ENCODE peak calls at places on chromosomes 16 and 17, in five cellular contexts. E is testis; W is fibroblast of lung; A is effector memory CD4-positive, alpha-beta T cell; H is heart right ventricle. T is an unnamed sample. For H3K4me1, the result is how much of the 10 kb centered on the place peaks cover.

GRCh38 chr16:79485020-79485419 is 115.5 kb downstream of the MAF start:
- DNase-seq in A (no peak), H (no peak), E (no peak), W (no peak), T (no peak)

GRCh38 chr16:85963746-85964370 is 64.9 kb downstream of the IRF8 start:
- DNase-seq in A (no peak), H (peak), W (peak), E (peak), T (peak)

GRCh38 chr17:45171338-45172231 is 9.9 kb downstream of the HEXIM2 start:
- DNase-seq in W (peak), E (no peak), A (no peak), H (peak), T (no peak)

GRCh38 chr17:17109896-17110295 is 67.6 kb downstream of the MPRIP start:
- DNase-seq in H (no peak), E (no peak), W (no peak), A (no peak), T (no peak)

GRCh38 chr16:87921236-87921773 is 15.0 kb downstream of the CA5A start:
- DNase-seq in A (no peak), E (peak), W (no peak), H (no peak), T (no peak)

GRCh38 chr17:9646556-9646905 is 1.2 kb downstream of the USP43 start:
- DNase-seq in W (no peak), A (no peak), H (no peak), E (no peak), T (no peak)

GRCh38 chr17:37450090-37450489 is 39.6 kb upstream of the DUSP14 start:
- DNase-seq in W (no peak), E (no peak), A (no peak), H (no peak), T (no peak)

GRCh38 chr16:52251495-52251894 is 295.4 kb downstream of the TOX3 start:
- DNase-seq in E (no peak), A (no peak), W (no peak), H (no peak), T (no peak)

GRCh38 chr17:35683588-35683987 is 47.9 kb upstream of the RASL10B start:
- DNase-seq in H (no peak), W (no peak), A (no peak), E (no peak), T (no peak)

GRCh38 chr16:17222756-17223411 is 247.9 kb downstream of the XYLT1 start:
- DNase-seq in E (peak), A (no peak), W (no peak), H (peak), T (no peak)

GRCh38 chr17:80938556-80938955 is 53.1 kb upstream of the CHMP6 start:
- DNase-seq in W (no peak), A (no peak), E (no peak), H (no peak), T (peak)

GRCh38 chr16:66299349-66299748 is 67.1 kb upstream of the CDH5 start:
- DNase-seq in H (no peak), E (no peak), A (no peak), W (no peak), T (no peak)

GRCh38 chr16:87094246-87094865 is 222.8 kb downstream of the C16orf95 start:
- DNase-seq in H (no peak), E (no peak), A (no peak), W (no peak), T (no peak)

GRCh38 chr16:70594569-70594968 is 51.8 kb upstream of the IL34 start:
- DNase-seq in E (peak), H (peak), W (no peak), A (no peak), T (peak)

DNA sequence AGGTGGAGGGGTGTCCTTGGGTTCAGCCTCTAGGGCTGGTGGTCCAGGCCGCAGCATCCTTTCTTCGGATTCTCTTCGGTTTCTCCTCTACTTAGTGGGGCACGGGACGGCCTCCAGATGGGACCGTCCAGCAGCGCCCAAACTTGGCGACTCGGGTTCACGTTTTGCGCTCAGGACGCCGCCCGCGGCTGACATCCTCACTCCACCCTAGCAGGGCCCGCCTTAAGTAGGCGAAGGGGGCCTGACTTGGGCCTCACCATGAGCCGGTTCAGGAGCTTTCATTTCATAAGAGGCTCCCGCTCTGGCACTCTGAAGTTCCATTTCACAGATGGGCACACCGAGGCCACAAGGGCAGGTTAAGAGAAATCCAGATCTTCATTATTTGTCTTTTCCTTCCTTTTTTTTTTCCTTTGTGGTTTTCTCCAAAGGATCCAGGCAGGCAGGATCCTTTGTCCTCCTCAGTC is 141.2 kb downstream of the SEC14L1 start:
- DNase-seq in H (no peak), E (no peak), A (no peak), W (peak), T (no peak)
- H3K4me1 ChIP-seq in H (under half), E (under half), A (under half), W (under half), T (under half)

DNA sequence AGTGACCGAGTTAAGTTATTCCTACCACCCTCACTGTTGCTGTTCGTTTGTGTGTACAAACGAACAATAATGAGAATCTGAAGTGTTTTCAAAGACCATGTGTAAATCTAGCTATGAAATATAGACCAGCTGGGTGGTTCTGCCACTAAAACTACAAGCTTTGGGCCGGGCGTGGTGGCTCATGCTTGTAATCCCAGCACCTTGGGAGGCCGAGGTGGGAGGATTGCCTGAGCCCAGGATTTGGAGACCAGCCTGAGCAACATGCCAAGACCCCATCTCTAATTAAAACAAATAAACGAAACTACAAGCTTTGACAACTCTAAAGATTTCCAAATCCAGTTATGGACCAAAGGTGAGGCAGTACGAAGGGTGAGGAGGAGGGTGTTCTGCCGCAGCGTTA is 973 bp downstream of the RECQL5 start:
- DNase-seq in A (no peak), H (no peak), W (no peak), E (no peak), T (no peak)
- H3K27ac ChIP-seq in A (no peak), H (no peak), W (no peak), E (no peak), T (no peak)

GRCh38 chr16:81866820-81867440 is 87.8 kb downstream of the PLCG2 start:
- DNase-seq in E (peak), H (peak), A (no peak), W (no peak), T (peak)
- H3K4me1 ChIP-seq in E (under half), H (under half), A (under half), W (under half), T (under half)

GRCh38 chr16:48887646-48888045 is 277.7 kb upstream of the N4BP1 start:
- DNase-seq in E (no peak), A (no peak), H (no peak), W (no peak), T (no peak)
- H3K27ac ChIP-seq in E (no peak), A (no peak), H (no peak), W (no peak), T (no peak)

DNA sequence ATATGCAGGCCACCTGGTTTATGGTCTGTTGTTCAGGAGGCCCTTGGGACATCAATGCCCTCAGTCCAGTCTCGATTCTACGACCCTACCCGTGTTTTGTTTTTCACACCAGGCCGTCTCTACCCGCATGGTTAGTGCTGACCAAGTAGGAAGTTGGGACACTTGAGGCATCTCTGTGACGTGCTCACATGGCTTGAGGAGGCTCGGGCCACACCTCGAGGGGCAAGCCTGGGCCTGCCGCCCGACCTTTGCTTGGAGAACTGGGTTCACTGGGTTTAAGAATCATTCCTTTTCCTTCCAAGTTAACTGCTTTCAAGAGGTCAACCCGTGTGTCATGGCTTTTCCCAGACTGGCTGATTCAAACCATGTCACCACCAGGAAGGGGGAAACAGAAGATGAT is 86.8 kb downstream of the CMIP start:
- DNase-seq in H (no peak), W (no peak), A (no peak), E (no peak), T (no peak)
- H3K4me1 ChIP-seq in H (under half), W (under half), A (under half), E (under half), T (under half)

GRCh38 chr16:722835-723633 is 2.1 kb downstream of the ANTKMT start:
- DNase-seq in A (no peak), W (no peak), E (no peak), H (no peak), T (no peak)

GRCh38 chr16:723695-724094 is 2.5 kb downstream of the CCDC78 start:
- DNase-seq in H (no peak), E (no peak), W (no peak), A (no peak), T (no peak)

GRCh38 chr16:720990-721764 is at the start of gene ANTKMT:
- DNase-seq in A (peak), H (peak), W (peak), E (peak), T (peak)

GRCh38 chr16:720507-720989 is 398 bp upstream of the ANTKMT start:
- DNase-seq in E (peak), W (peak), H (peak), A (no peak), T (peak)

DNA sequence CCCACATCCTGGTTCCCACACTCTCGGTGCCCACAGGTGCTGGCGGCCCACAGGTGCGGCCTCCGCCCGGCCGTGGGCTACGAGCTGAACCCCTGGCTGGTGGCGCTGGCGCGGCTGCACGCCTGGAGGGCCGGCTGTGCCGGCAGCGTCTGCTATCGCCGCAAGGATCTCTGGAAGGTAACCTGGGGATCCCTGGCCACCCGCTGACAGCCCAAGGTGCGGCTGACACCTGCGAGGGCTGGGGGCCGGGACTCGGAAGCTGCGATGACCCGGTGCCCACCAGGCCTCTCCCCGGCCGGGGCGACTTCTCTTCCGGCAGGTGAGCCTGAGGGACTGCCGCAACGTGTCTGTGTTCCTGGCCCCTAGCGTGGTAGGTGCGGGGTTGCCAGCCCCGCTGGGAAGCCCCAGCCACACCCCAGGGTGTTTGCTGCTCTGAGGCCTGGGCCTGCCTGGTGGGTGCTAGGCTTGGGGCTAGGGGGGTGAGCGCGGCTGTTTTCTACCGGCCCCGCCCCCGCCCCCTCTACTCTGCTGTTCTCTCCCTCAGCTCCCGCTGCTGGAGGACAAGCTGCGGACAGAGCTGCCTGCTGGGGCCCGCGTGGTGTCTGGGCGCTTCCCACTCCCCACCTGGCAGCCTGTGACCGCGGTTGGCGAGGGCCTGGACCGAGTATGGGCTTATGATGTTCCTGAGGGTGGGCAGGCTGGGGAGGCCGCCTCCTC is 977 bp downstream of the ANTKMT start:
- DNase-seq in W (no peak), H (no peak), E (no peak), A (no peak), T (no peak)
- H3K27ac ChIP-seq in W (no peak), H (no peak), E (peak), A (peak), T (peak)

GRCh38 chr17:63442074-63442473 is 4.0 kb downstream of the CYB561 start:
- DNase-seq in A (no peak), H (no peak), E (no peak), W (no peak), T (no peak)

GRCh38 chr17:63441654-63442053 is 4.5 kb downstream of the CYB561 start:
- DNase-seq in E (no peak), H (no peak), W (no peak), A (no peak), T (no peak)

GRCh38 chr17:63440770-63441335 is 5.3 kb downstream of the CYB561 start:
- DNase-seq in W (no peak), H (no peak), A (no peak), E (no peak), T (no peak)

GRCh38 chr17:63443053-63443452 is 3.1 kb downstream of the CYB561 start:
- DNase-seq in H (no peak), A (no peak), E (no peak), W (no peak), T (no peak)

GRCh38 chr17:63442549-63443035 is 3.5 kb downstream of the CYB561 start:
- DNase-seq in A (no peak), H (no peak), E (peak), W (no peak), T (no peak)
- H3K4me1 ChIP-seq in A (under half), H (under half), E (under half), W (under half), T (under half)

GRCh38 chr17:8463089-8463488 is 27.4 kb downstream of the NDEL1 start:
- DNase-seq in A (no peak), E (no peak), W (no peak), H (no peak), T (no peak)
- H3K27ac ChIP-seq in A (no peak), E (no peak), W (no peak), H (no peak), T (no peak)